ENCODE peak calls at places on chromosome 12, in seven cellular contexts. E is stimulated activated CD8-positive, alpha-beta memory T cell treated with anti-CD3 and anti-CD28 coated beads, Interleukin-4, amount 100 ng/mL, for 1 hour; M is HS-5; D is anterior cingulate cortex; J is body of pancreas; Z is nephron progenitor cell; H is M059J. L is an unnamed sample.

GRCh38 chr12:98594050-98594853 is 766 bp downstream of the SLC25A3 start:
- DNase-seq in J (peak), M (no peak), E (no peak), Z (peak), H (peak), D (no peak), L (peak)

GRCh38 chr12:123621619-123622530 is 11.6 kb downstream of the EIF2B1 start:
- DNase-seq in H (peak), D (no peak), M (no peak), J (no peak), E (no peak), Z (no peak), L (no peak)

GRCh38 chr12:113232787-113233585 is 11.7 kb downstream of the TPCN1 start:
- DNase-seq in D (peak), H (peak), E (no peak), J (no peak), M (no peak), Z (peak), L (peak)

GRCh38 chr12:8712572-8712971 is 14.8 kb downstream of the RIMKLB start:
- DNase-seq in D (no peak), E (no peak), Z (no peak), J (no peak), M (no peak), H (no peak), L (no peak)

GRCh38 chr12:53939141-53940108 is 794 bp downstream of the HOXC13 start:
- DNase-seq in Z (peak), E (no peak), M (no peak), J (peak), H (peak), D (no peak), L (no peak)

GRCh38 chr12:95342008-95342407 is 124.4 kb downstream of the VEZT start:
- DNase-seq in E (no peak), Z (no peak), H (no peak), D (no peak), M (no peak), J (no peak), L (no peak)

GRCh38 chr12:69097619-69098368 is 141.6 kb upstream of the CPSF6 start:
- DNase-seq in Z (peak), H (peak), E (no peak), D (no peak), J (no peak), M (peak), L (no peak)

GRCh38 chr12:90499793-90500192 is 455.2 kb downstream of the CCER1 start:
- DNase-seq in H (no peak), D (no peak), Z (no peak), E (no peak), J (no peak), M (no peak), L (no peak)

GRCh38 chr12:7907009-7907408 is 29.0 kb downstream of the SLC2A3 start:
- DNase-seq in J (peak), D (no peak), Z (peak), H (peak), M (no peak), E (no peak), L (no peak)

GRCh38 chr12:110035534-110036104 is 12.7 kb downstream of the C12orf76 start:
- DNase-seq in M (no peak), H (no peak), E (no peak), D (no peak), J (no peak), Z (no peak), L (no peak)

GRCh38 chr12:54984602-54985376 is at the start of gene TESPA1:
- DNase-seq in Z (no peak), D (no peak), H (peak), J (peak), M (no peak), E (peak), L (no peak)

GRCh38 chr12:46357438-46358324 is 14.9 kb downstream of the SLC38A2 start:
- DNase-seq in H (peak), E (no peak), Z (no peak), D (no peak), J (no peak), M (peak), L (no peak)

GRCh38 chr12:52370906-52371608 is 3.8 kb upstream of the KRT85 start:
- DNase-seq in J (peak), E (no peak), D (peak), H (peak), Z (no peak), M (no peak), L (peak)

GRCh38 chr12:9673404-9674225 is 4.1 kb downstream of the CLEC2D start:
- DNase-seq in M (peak), D (no peak), H (peak), Z (no peak), E (no peak), J (peak), L (no peak)

GRCh38 chr12:129657179-129657578 is 246.6 kb downstream of the TMEM132D start:
- DNase-seq in D (no peak), H (no peak), Z (no peak), J (no peak), M (no peak), E (no peak), L (no peak)

GRCh38 chr12:95173392-95174251 is 43.6 kb downstream of the FGD6 start:
- DNase-seq in D (no peak), E (no peak), J (peak), M (no peak), Z (no peak), H (peak), L (no peak)

GRCh38 chr12:1591029-1591428 is 3.4 kb downstream of the FBXL14 start:
- DNase-seq in D (no peak), J (no peak), M (no peak), H (peak), E (no peak), Z (no peak), L (no peak)

GRCh38 chr12:570949-571794 is 92.1 kb downstream of the NINJ2 start:
- DNase-seq in E (no peak), H (peak), Z (peak), D (no peak), M (no peak), J (peak), L (no peak)

GRCh38 chr12:109981311-109981710 is 14.9 kb downstream of the GIT2 start:
- DNase-seq in J (no peak), D (no peak), Z (no peak), H (no peak), E (no peak), M (no peak), L (no peak)

GRCh38 chr12:110582286-110583136 is 607 bp downstream of the PPTC7 start:
- DNase-seq in E (peak), H (peak), M (no peak), D (peak), Z (peak), J (peak), L (peak)

GRCh38 chr12:93482721-93483120 is 15.4 kb downstream of the MRPL42 start:
- DNase-seq in Z (no peak), D (no peak), M (no peak), J (no peak), E (no peak), H (no peak), L (no peak)

GRCh38 chr12:40146800-40147797 is 41.2 kb upstream of the SLC2A13 start:
- DNase-seq in M (no peak), H (no peak), J (no peak), D (no peak), E (no peak), Z (peak), L (no peak)

GRCh38 chr12:65510584-65511050 is 232.1 kb downstream of the MSRB3 start:
- DNase-seq in J (peak), Z (peak), H (no peak), M (no peak), E (no peak), D (peak), L (peak)

GRCh38 chr12:103996595-103996994 is 30.9 kb downstream of the TDG start:
- DNase-seq in E (no peak), Z (no peak), D (no peak), H (no peak), M (no peak), J (no peak), L (no peak)

GRCh38 chr12:113876160-113876559 is 90.0 kb downstream of the RBM19 start:
- DNase-seq in J (no peak), H (no peak), Z (no peak), D (no peak), E (no peak), M (no peak), L (no peak)

GRCh38 chr12:124099661-124100060 is 126.6 kb downstream of the ZNF664 start:
- DNase-seq in E (no peak), Z (no peak), J (no peak), D (no peak), M (no peak), H (no peak), L (no peak)

GRCh38 chr12:991350-992278 is 591 bp downstream of the ERC1 start:
- DNase-seq in M (no peak), D (no peak), H (no peak), E (no peak), J (no peak), Z (no peak), L (peak)

GRCh38 chr12:3009780-3010179 is 50.6 kb downstream of the TEAD4 start:
- DNase-seq in E (no peak), D (no peak), H (no peak), J (no peak), Z (no peak), M (no peak), L (no peak)

GRCh38 chr12:129659927-129660326 is 243.9 kb downstream of the TMEM132D start:
- DNase-seq in H (peak), M (peak), D (no peak), J (no peak), E (no peak), Z (no peak), L (no peak)

GRCh38 chr12:49098035-49098451 is 3.4 kb upstream of the DHH start:
- DNase-seq in H (peak), Z (peak), J (peak), M (no peak), D (peak), E (no peak), L (no peak)

GRCh38 chr12:99946131-99946530 is 38.6 kb downstream of the ANKS1B start:
- DNase-seq in J (no peak), Z (no peak), M (no peak), E (no peak), D (no peak), H (no peak), L (no peak)

GRCh38 chr12:121893901-121894540 is 5.4 kb downstream of the PSMD9 start:
- DNase-seq in D (no peak), Z (no peak), J (peak), H (peak), E (no peak), M (no peak), L (no peak)

GRCh38 chr12:120095356-120096135 is 21.0 kb downstream of the RAB35 start:
- DNase-seq in M (no peak), H (no peak), E (no peak), Z (peak), J (no peak), D (no peak), L (no peak)

GRCh38 chr12:108080363-108080762 is 48.7 kb upstream of the WSCD2 start:
- DNase-seq in M (no peak), D (no peak), J (no peak), H (no peak), Z (no peak), E (no peak), L (no peak)

GRCh38 chr12:3740840-3741239 is 12.1 kb downstream of the CRACR2A start:
- DNase-seq in Z (no peak), E (no peak), M (no peak), H (no peak), D (no peak), J (no peak), L (no peak)

GRCh38 chr12:41264281-41264680 is 76.2 kb downstream of the PDZRN4 start:
- DNase-seq in E (no peak), J (no peak), H (peak), Z (no peak), M (no peak), D (no peak), L (peak)